ENCODE peak calls at places on chromosomes 12 and 14, in ten cellular contexts. Y, J, K, I, M, F, R, V, Q and W are unnamed samples. For H3K27me3, the result is how much of the 10 kb centered on the place peaks cover.

GRCh38 chr12:39033789-39034188 is 128.4 kb upstream of the CPNE8 start:
- DNase-seq in Y (no peak), J (no peak), K (no peak), I (no peak), M (no peak), F (no peak), R (no peak), V (no peak), Q (no peak), W (no peak)

GRCh38 chr12:69497308-69498026 is 27.3 kb downstream of the FRS2 start:
- DNase-seq in Y (no peak), J (no peak), K (no peak), I (no peak), M (no peak), F (peak), R (no peak), V (no peak), Q (no peak), W (no peak)

GRCh38 chr12:5170894-5171293 is 127.2 kb downstream of the KCNA5 start:
- DNase-seq in Y (no peak), J (no peak), K (no peak), I (no peak), M (no peak), F (no peak), R (no peak), V (no peak), Q (no peak), W (no peak)

GRCh38 chr12:96211989-96212388 is 17.8 kb downstream of the ELK3 start:
- DNase-seq in Y (no peak), J (no peak), K (no peak), I (no peak), M (peak), F (no peak), R (no peak), V (no peak), Q (no peak), W (no peak)

GRCh38 chr12:65742481-65742971 is 81.8 kb upstream of the HMGA2 start:
- DNase-seq in Y (no peak), J (no peak), K (no peak), I (no peak), M (peak), F (no peak), R (no peak), V (no peak), Q (no peak), W (no peak)

GRCh38 chr12:122022393-122023338 is 982 bp downstream of the BCL7A start:
- DNase-seq in Y (no peak), J (no peak), K (peak), I (no peak), M (no peak), F (no peak), R (peak), V (no peak), Q (no peak), W (peak)

GRCh38 chr12:81558031-81558430 is 201.1 kb downstream of the PPFIA2 start:
- DNase-seq in Y (no peak), J (no peak), K (no peak), I (no peak), M (no peak), F (no peak), R (no peak), V (no peak), Q (no peak), W (no peak)

GRCh38 chr14:74965770-74966153 is 10.4 kb upstream of the PGF start:
- DNase-seq in Y (peak), J (no peak), K (no peak), I (no peak), M (peak), F (no peak), R (no peak), V (no peak), Q (no peak), W (no peak)

GRCh38 chr12:3777206-3777809 is 24.4 kb upstream of the CRACR2A start:
- DNase-seq in Y (no peak), J (peak), K (no peak), I (peak), M (peak), F (no peak), R (no peak), V (no peak), Q (no peak), W (no peak)

GRCh38 chr14:45610303-45610702 is 357.3 kb upstream of the MIS18BP1 start:
- DNase-seq in Y (no peak), J (no peak), K (no peak), I (no peak), M (peak), F (no peak), R (no peak), V (no peak), Q (no peak), W (no peak)

GRCh38 chr12:26831959-26832816 is 806 bp downstream of the ITPR2 start:
- DNase-seq in Y (peak), J (peak), K (peak), I (peak), M (peak), F (no peak), R (peak), V (peak), Q (peak), W (peak)
- TF ChIP-seq POLR2A in Y (no peak), J (peak), K (peak), I (no peak), M (peak), F (peak), R (no peak), V (peak), Q (peak), W (peak)

DNA sequence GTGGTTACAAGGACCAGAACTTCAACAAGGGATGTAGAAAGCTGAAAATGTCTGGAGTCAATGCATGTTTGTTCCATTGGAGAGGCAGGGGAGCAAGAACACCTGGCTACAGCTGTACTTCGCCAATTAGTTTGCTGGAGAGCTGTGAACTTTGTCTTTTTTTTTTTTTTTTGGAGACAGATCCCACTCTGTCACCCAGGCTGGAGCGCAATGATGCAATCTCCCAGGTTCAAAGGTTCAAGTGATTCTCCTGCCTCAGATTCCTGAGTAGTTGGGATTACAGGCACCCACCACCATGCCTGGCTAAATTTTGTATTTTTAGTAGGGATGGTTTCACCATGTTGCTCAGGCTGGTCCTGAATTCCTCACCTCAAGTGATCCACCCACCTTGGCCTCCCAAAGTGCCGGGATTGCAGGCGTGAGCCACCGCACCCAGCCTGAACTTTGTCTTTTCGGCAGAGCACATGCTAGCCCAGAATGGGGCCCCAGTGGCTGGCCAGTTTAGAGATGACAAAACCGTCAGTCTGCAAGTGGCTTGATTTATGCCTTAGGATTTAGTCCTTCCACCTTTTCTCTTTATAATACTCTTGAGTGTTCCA is 55.5 kb downstream of the AVPR1A start:
- DNase-seq in Y (no peak), J (peak), K (no peak), I (no peak), M (no peak), F (no peak), R (peak), V (no peak), Q (no peak), W (no peak)
- H3K27me3 ChIP-seq in Y (under half), J (under half), K (under half), I (under half), M (under half), F (under half), R (under half), V (under half), Q (under half), W (under half)

DNA sequence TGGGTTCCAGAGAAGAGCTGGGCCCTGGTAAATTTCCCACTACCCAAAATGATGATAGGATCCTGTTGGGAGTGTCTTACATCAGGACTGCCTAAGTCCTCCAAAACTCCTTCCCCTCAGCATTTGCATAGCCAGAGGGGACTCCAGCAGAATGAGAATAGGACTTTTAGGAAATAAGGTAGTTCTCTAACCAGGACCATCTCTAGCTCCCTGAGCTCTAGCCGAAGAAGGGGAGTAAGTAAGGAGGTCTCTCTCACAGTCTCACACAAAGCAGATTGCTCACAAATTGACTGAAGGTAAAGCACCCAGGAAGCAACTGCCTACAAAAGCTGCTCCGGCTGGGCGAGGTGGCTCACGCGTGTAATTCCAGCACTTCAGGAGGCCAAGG is 8.3 kb downstream of the PPP1R3E start:
- DNase-seq in Y (no peak), J (no peak), K (no peak), I (no peak), M (no peak), F (no peak), R (no peak), V (no peak), Q (no peak), W (no peak)
- TF ChIP-seq POLR2AphosphoS5 in Y (no peak), J (no peak), K (no peak), I (no peak), M (no peak), F (no peak), R (no peak), V (no peak), Q (no peak), W (no peak)

GRCh38 chr12:101875112-101875961 is 2.0 kb upstream of the DRAM1 start:
- DNase-seq in Y (no peak), J (no peak), K (no peak), I (no peak), M (peak), F (no peak), R (no peak), V (no peak), Q (no peak), W (no peak)

GRCh38 chr12:101881228-101881627 is 3.8 kb downstream of the DRAM1 start:
- DNase-seq in Y (no peak), J (no peak), K (no peak), I (no peak), M (no peak), F (no peak), R (no peak), V (no peak), Q (no peak), W (no peak)

GRCh38 chr12:101877816-101878811 is 734 bp downstream of the DRAM1 start:
- DNase-seq in Y (peak), J (peak), K (peak), I (no peak), M (peak), F (no peak), R (no peak), V (no peak), Q (peak), W (no peak)

GRCh38 chr12:101880769-101881168 is 3.4 kb downstream of the DRAM1 start:
- DNase-seq in Y (no peak), J (no peak), K (no peak), I (no peak), M (no peak), F (no peak), R (no peak), V (no peak), Q (no peak), W (no peak)

DNA sequence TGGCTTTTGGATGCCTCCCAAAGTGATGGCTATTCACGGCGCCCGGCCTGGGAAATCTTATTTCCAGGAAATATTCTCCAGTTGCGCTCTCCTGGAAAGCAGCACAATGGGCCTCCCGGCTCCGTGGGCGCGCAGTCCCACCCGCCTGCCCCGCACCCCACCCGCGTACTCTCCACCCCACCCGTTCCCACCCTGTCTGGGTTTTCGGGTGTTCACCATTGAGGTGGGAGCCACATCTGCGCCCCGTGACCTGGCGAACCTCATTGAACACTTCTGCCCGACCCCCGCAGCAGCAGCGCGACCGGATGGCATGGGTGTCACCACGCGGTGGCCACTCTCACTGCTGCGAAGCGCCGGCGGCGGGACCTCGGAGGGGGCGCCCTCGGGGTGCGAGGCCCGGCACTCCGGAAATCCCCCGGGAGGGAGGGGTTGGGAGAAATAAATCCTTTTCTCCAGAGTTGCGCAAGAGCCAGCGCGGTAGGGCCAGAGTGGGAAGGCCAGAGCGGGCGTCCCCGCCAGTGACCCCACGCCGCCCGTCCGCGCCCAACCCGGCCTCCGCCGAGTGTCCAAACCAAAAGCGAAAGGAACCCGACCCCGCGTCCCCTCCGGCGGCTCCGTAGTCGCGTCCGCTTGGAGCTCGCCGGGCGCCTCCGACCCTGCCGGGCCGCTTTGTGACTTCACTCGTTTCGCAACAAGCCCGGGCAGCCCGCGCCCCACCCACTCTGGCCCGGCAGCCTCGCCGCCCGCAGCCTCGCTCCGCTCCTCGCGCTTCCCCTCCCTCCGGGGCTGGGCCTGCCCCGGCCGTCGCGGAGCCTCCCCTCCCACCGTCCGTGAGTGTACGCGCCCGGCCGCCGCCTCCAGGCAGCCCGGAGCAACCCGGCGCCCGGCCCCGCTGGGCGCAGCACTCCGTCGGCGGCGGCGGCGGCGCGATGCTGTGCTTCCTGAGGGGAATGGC is at the start of gene DRAM1:
- DNase-seq in Y (peak), J (peak), K (peak), I (peak), M (peak), F (no peak), R (peak), V (peak), Q (peak), W (peak)
- TF ChIP-seq POLR2A in Y (peak), J (peak), K (peak), I (peak), M (peak), F (peak), R (peak), V (peak), Q (peak), W (peak)

GRCh38 chr12:104951759-104952509 is 6.2 kb downstream of the SLC41A2 start:
- DNase-seq in Y (no peak), J (no peak), K (no peak), I (no peak), M (no peak), F (no peak), R (no peak), V (no peak), Q (no peak), W (no peak)

GRCh38 chr12:104955703-104956102 is 2.4 kb downstream of the SLC41A2 start:
- DNase-seq in Y (no peak), J (no peak), K (no peak), I (no peak), M (no peak), F (no peak), R (no peak), V (no peak), Q (no peak), W (no peak)

GRCh38 chr12:104953323-104953722 is 4.8 kb downstream of the SLC41A2 start:
- DNase-seq in Y (no peak), J (no peak), K (peak), I (no peak), M (peak), F (no peak), R (no peak), V (no peak), Q (peak), W (no peak)

GRCh38 chr12:104956870-104957301 is 1.2 kb downstream of the SLC41A2 start:
- DNase-seq in Y (no peak), J (no peak), K (no peak), I (no peak), M (no peak), F (no peak), R (no peak), V (no peak), Q (no peak), W (no peak)

DNA sequence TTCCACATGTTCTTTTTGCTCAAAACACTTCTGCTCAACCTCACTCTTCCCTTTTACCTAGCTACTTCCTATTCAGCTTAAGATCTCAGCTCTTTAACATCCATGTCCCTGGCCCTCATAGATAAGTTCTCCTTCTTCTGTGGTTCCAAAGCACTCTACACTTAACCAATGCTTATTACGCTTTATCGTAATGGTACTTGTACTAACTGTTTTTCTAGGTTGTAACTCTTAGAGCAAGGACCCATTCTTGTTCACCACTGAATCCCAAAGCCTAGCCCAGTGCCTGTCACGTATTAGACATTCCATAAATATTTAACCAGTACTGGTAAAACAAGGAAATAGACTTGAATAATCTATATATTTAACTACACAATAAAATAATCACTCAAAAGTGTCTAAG is 5.3 kb downstream of the SLC41A2 start:
- DNase-seq in Y (no peak), J (no peak), K (no peak), I (no peak), M (no peak), F (no peak), R (no peak), V (no peak), Q (no peak), W (no peak)
- H3K27me3 ChIP-seq in Y (under half), J (under half), K (under half), I (under half), M (under half), F (under half), R (under half), V (under half), Q (under half), W (under half)

GRCh38 chr12:118052324-118053070 is 8.5 kb downstream of the WSB2 start:
- DNase-seq in Y (peak), J (peak), K (peak), I (peak), M (peak), F (no peak), R (peak), V (peak), Q (peak), W (peak)
- TF ChIP-seq POLR2AphosphoS5 in Y (peak), J (no peak), K (peak), I (peak), M (peak), F (no peak), R (peak), V (no peak), Q (peak), W (peak)

GRCh38 chr14:67240978-67241415 is 238 bp upstream of the PALS1 start:
- DNase-seq in Y (peak), J (peak), K (peak), I (peak), M (peak), F (peak), R (peak), V (peak), Q (peak), W (peak)
- TF ChIP-seq POLR2A in Y (peak), J (peak), K (no peak), I (no peak), M (peak), F (peak), R (peak), V (no peak), Q (peak), W (no peak)

GRCh38 chr14:56795284-56795622 is 15.0 kb downstream of the OTX2 start:
- DNase-seq in Y (no peak), J (no peak), K (no peak), I (no peak), M (no peak), F (no peak), R (no peak), V (no peak), Q (no peak), W (no peak)
- H3K27me3 ChIP-seq in Y (under half), J (under half), K (half or more), I (under half), M (half or more), F (under half), R (under half), V (half or more), Q (half or more), W (half or more)

DNA sequence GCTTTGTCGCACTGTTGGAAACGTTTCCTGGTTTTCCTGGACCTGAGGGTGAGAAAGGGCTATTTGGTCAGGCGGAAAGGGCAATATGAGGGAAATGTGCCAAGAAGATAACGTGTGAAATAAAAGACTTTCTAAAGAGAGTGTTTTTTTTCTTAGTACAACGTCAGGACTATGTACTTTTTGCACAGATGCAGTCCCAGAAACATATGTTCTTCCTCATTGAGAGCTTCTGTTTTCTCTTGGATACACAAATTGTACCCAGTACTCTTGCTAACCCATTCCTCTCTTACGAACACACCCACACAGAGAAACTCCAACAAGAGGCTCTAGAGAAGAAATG is 669 bp upstream of the PKP2 start:
- DNase-seq in Y (no peak), J (no peak), K (no peak), I (no peak), M (no peak), F (no peak), R (no peak), V (no peak), Q (no peak), W (no peak)
- TF ChIP-seq POLR2AphosphoS5 in Y (no peak), J (no peak), K (no peak), I (no peak), M (no peak), F (no peak), R (no peak), V (no peak), Q (no peak), W (no peak)

GRCh38 chr14:73740921-73741326 is 26.7 kb upstream of the PNMA1 start:
- DNase-seq in Y (peak), J (peak), K (peak), I (peak), M (no peak), F (no peak), R (peak), V (no peak), Q (peak), W (peak)

GRCh38 chr14:73743431-73743931 is 29.3 kb upstream of the PNMA1 start:
- DNase-seq in Y (peak), J (no peak), K (no peak), I (no peak), M (peak), F (no peak), R (no peak), V (no peak), Q (peak), W (peak)

GRCh38 chr14:73742520-73743238 is 28.5 kb upstream of the PNMA1 start:
- DNase-seq in Y (no peak), J (no peak), K (no peak), I (no peak), M (no peak), F (no peak), R (no peak), V (no peak), Q (no peak), W (no peak)

GRCh38 chr14:73741386-73741875 is 27.2 kb upstream of the PNMA1 start:
- DNase-seq in Y (peak), J (peak), K (peak), I (no peak), M (peak), F (no peak), R (peak), V (no peak), Q (peak), W (peak)

GRCh38 chr14:73741876-73742519 is 27.8 kb upstream of the PNMA1 start:
- DNase-seq in Y (peak), J (no peak), K (no peak), I (no peak), M (peak), F (no peak), R (peak), V (no peak), Q (no peak), W (peak)
- TF ChIP-seq POLR2A in Y (no peak), J (no peak), K (no peak), I (no peak), M (peak), F (peak), R (no peak), V (no peak), Q (no peak), W (no peak)